ENCODE peak calls at places on chromosomes 2 and 18, in seven cellular contexts. X, K, Y, E, T, V and F are unnamed samples. For H3K27me3, the result is how much of the 10 kb centered on the place peaks cover.

GRCh38 chr2:48259811-48260210 is 270.1 kb upstream of the STON1 start:
- DNase-seq in X (no peak), K (no peak), Y (no peak), E (no peak), T (no peak), V (no peak), F (no peak)

GRCh38 chr2:113980946-113981345 is 91.1 kb downstream of the ACTR3 start:
- DNase-seq in X (no peak), K (no peak), Y (no peak), E (no peak), T (no peak), V (no peak), F (no peak)

GRCh38 chr18:67525328-67526110 is 9.0 kb upstream of the DSEL start:
- DNase-seq in X (peak), K (no peak), Y (peak), E (no peak), T (peak), V (no peak), F (no peak)

GRCh38 chr2:109715302-109715937 is 78.7 kb upstream of the RGPD5 start:
- DNase-seq in X (peak), K (no peak), Y (peak), E (peak), T (no peak), V (no peak), F (no peak)

GRCh38 chr2:73935641-73936040 is 9.0 kb downstream of the DGUOK start:
- DNase-seq in X (no peak), K (no peak), Y (no peak), E (no peak), T (no peak), V (no peak), F (no peak)

GRCh38 chr18:4250141-4250540 is 205.0 kb downstream of the DLGAP1 start:
- DNase-seq in X (no peak), K (no peak), Y (no peak), E (no peak), T (no peak), V (no peak), F (no peak)

GRCh38 chr18:36187138-36187825 is at the start of gene MOCOS:
- DNase-seq in X (peak), K (peak), Y (peak), E (peak), T (no peak), V (no peak), F (no peak)

GRCh38 chr2:41994177-41994576 is 53.6 kb upstream of the PKDCC start:
- DNase-seq in X (no peak), K (no peak), Y (peak), E (no peak), T (no peak), V (no peak), F (no peak)

GRCh38 chr18:57433492-57434176 is 1.5 kb upstream of the ONECUT2 start:
- DNase-seq in X (no peak), K (no peak), Y (no peak), E (no peak), T (no peak), V (no peak), F (no peak)

GRCh38 chr2:86263956-86264355 is 64.7 kb downstream of the MRPL35 start:
- DNase-seq in X (no peak), K (no peak), Y (no peak), E (no peak), T (no peak), V (no peak), F (no peak)

GRCh38 chr2:15941970-15942710 is 1.8 kb downstream of the MYCN start:
- DNase-seq in X (no peak), K (no peak), Y (peak), E (no peak), T (no peak), V (no peak), F (no peak)

GRCh38 chr2:96320326-96321229 is 4.5 kb upstream of the ITPRIPL1 start:
- DNase-seq in X (no peak), K (no peak), Y (no peak), E (no peak), T (no peak), V (no peak), F (no peak)

GRCh38 chr2:156319811-156320490 is 12.6 kb downstream of the NR4A2 start:
- DNase-seq in X (no peak), K (no peak), Y (no peak), E (peak), T (no peak), V (no peak), F (no peak)

GRCh38 chr2:156322681-156323211 is 9.8 kb downstream of the NR4A2 start:
- DNase-seq in X (no peak), K (no peak), Y (no peak), E (no peak), T (no peak), V (no peak), F (no peak)

GRCh38 chr2:156322103-156322671 is 10.3 kb downstream of the NR4A2 start:
- DNase-seq in X (no peak), K (no peak), Y (no peak), E (no peak), T (no peak), V (no peak), F (no peak)

GRCh38 chr2:156321243-156321904 is 11.1 kb downstream of the NR4A2 start:
- DNase-seq in X (no peak), K (no peak), Y (no peak), E (no peak), T (no peak), V (no peak), F (no peak)

GRCh38 chr2:156320491-156320896 is 12.0 kb downstream of the NR4A2 start:
- DNase-seq in X (no peak), K (no peak), Y (no peak), E (no peak), T (no peak), V (no peak), F (no peak)
- H3K27me3 ChIP-seq in X (under half), K (under half), Y (under half), E (under half), T (under half), V (under half), F (half or more)

GRCh38 chr18:31043709-31044108 is 1.2 kb upstream of the DSC3 start:
- DNase-seq in X (no peak), K (no peak), Y (no peak), E (no peak), T (no peak), V (no peak), F (no peak)
- H3K27me3 ChIP-seq in X (under half), K (half or more), Y (half or more), E (under half), T (under half), V (under half), F (half or more)

DNA sequence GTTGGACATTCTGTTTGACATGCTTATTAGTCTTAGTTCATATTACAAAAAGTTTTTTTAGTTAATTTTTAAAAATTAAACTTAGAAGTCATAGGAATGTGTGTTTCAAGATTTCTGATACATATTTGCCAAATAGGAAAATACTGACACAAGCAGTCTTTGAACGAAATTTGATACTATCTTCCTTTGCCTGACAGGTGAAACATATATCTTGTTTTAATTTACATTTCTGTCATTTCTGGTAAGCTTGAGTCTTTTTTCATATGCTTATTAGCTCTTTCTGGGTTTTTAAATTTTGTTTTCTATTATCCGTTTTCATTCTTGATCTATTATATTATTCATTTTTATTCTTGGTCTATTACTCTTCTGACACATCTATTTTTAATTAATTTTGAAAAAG is 24.5 kb downstream of the ITGAV start:
- DNase-seq in X (no peak), K (no peak), Y (no peak), E (no peak), T (no peak), V (no peak), F (no peak)
- H3K27me3 ChIP-seq in X (under half), K (under half), Y (under half), E (under half), T (under half), V (under half), F (under half)

DNA sequence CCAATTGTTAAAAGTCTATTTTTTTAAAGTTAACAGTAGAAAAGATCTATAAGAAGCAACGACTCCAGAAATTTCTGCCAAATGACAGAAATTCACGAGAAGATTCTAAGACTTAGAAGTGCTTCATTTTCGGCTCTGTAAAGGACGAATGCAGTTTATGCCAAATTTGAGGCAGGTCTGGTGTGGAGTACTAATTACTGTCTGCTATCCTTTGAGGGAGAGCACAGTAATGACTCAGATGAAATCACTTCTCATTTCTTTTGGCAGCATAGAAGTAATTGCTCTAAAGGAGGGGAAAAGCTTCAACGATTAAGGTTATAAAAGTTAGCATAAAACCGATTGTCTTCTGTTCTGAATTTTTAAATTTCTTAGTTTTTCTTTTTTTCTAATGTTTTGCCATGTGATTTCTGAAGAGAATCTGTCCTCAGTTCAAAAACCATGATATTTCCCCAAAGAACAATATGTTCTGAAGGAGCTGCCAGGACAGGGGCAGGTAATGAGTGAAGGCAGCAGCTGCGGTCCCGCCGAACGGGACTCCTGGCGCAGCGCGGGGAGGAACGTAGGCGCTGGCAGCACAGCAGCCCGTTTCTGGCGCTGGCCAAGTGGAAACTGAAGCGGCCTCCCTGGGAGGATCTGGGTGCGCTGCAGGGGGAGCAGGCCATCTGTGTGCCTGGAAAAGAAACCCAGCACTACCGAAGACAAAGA is 11.5 kb downstream of the G6PC2 start:
- DNase-seq in X (no peak), K (no peak), Y (peak), E (no peak), T (no peak), V (no peak), F (no peak)
- H3K27me3 ChIP-seq in X (under half), K (under half), Y (under half), E (under half), T (under half), V (under half), F (under half)

GRCh38 chr2:203871371-203871983 is 3.9 kb downstream of the CTLA4 start:
- DNase-seq in X (no peak), K (no peak), Y (no peak), E (no peak), T (no peak), V (no peak), F (no peak)

GRCh38 chr2:203873921-203874631 is 6.5 kb downstream of the CTLA4 start:
- DNase-seq in X (no peak), K (peak), Y (no peak), E (no peak), T (no peak), V (no peak), F (no peak)

GRCh38 chr2:203870942-203871341 is 3.4 kb downstream of the CTLA4 start:
- DNase-seq in X (no peak), K (no peak), Y (no peak), E (no peak), T (no peak), V (no peak), F (no peak)

GRCh38 chr2:203875471-203875870 is 7.9 kb downstream of the CTLA4 start:
- DNase-seq in X (no peak), K (no peak), Y (no peak), E (no peak), T (no peak), V (no peak), F (no peak)

DNA sequence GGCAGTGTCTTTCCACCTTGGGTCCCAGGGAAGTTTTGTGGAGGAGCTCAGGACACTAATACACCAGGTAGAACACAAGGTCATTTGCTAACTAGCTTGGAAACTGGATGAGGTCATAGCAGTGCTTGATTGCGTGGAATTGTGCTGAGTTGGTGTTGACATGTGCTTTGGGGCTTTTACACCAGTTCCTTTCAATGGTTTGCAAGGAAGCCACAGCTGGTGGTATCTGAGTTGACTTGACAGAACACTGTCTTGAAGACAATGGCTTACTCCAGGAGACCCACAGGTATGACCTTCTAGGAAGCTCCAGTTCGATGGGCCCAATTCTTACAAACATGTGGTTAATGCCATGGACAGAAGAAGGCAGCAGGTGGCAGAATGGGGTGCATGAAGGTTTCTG is 5.9 kb downstream of the CTLA4 start:
- DNase-seq in X (no peak), K (no peak), Y (no peak), E (no peak), T (no peak), V (no peak), F (no peak)
- H3K27me3 ChIP-seq in X (under half), K (under half), Y (under half), E (under half), T (under half), V (under half), F (under half)

GRCh38 chr2:239275871-239276812 is 124.7 kb downstream of the HDAC4 start:
- DNase-seq in X (no peak), K (no peak), Y (peak), E (peak), T (peak), V (no peak), F (no peak)
- H3K27me3 ChIP-seq in X (under half), K (under half), Y (under half), E (under half), T (under half), V (under half), F (under half)

GRCh38 chr2:240819404-240820013 is 510 bp downstream of the KIF1A start:
- DNase-seq in X (no peak), K (no peak), Y (peak), E (no peak), T (no peak), V (no peak), F (no peak)
- H3K27me3 ChIP-seq in X (under half), K (half or more), Y (half or more), E (under half), T (under half), V (under half), F (under half)